ENCODE peak calls at places on chromosomes 3 and 15, in seven cellular contexts. C, H, L, R, A, Z and V are unnamed samples.

GRCh38 chr3:170709046-170709445 is 123.2 kb upstream of the SLC7A14 start:
- DNase-seq in C (no peak), H (no peak), L (no peak), R (peak; percentile 35), A (peak; percentile 95), Z (peak; percentile 67), V (no peak)

GRCh38 chr15:78050851-78051250 is 26.7 kb downstream of the TBC1D2B start:
- DNase-seq in C (no peak), H (no peak), L (no peak), R (no peak), A (no peak), Z (no peak), V (no peak)

GRCh38 chr15:65901336-65901735 is 32.0 kb downstream of the RAB11A start:
- DNase-seq in C (no peak), H (no peak), L (no peak), R (no peak), A (no peak), Z (no peak), V (no peak)

GRCh38 chr3:120741837-120742197 is 499 bp downstream of the RABL3 start:
- DNase-seq in C (no peak), H (no peak), L (no peak), R (no peak), A (no peak), Z (no peak), V (no peak)

GRCh38 chr3:15284121-15284889 is 48.1 kb downstream of the SH3BP5 start:
- DNase-seq in C (no peak), H (no peak), L (peak; percentile 76), R (peak; percentile 53), A (no peak), Z (no peak), V (no peak)

GRCh38 chr3:125478321-125478720 is 41.7 kb downstream of the SNX4 start:
- DNase-seq in C (no peak), H (no peak), L (no peak), R (no peak), A (peak; percentile 27), Z (no peak), V (no peak)

GRCh38 chr3:146026547-146026946 is 134.4 kb downstream of the PLOD2 start:
- DNase-seq in C (no peak), H (no peak), L (no peak), R (peak; percentile 26), A (no peak), Z (no peak), V (no peak)

GRCh38 chr3:171461087-171461917 is 1.1 kb upstream of the TNIK start:
- DNase-seq in C (peak; percentile 48), H (peak; percentile 51), L (no peak), R (peak; percentile 70), A (no peak), Z (no peak), V (no peak)

GRCh38 chr15:70219256-70219919 is 121.7 kb upstream of the TLE3 start:
- DNase-seq in C (no peak), H (no peak), L (no peak), R (no peak), A (no peak), Z (no peak), V (no peak)

GRCh38 chr15:98727115-98728040 is 79.0 kb downstream of the IGF1R start:
- DNase-seq in C (peak; percentile 93), H (peak; percentile 72), L (peak; percentile 95), R (peak; percentile 95), A (peak; percentile 83), Z (peak; percentile 65), V (no peak)

GRCh38 chr3:71926242-71926560 is 141.3 kb upstream of the PROK2 start:
- DNase-seq in C (no peak), H (peak; percentile 22), L (no peak), R (peak; percentile 74), A (no peak), Z (no peak), V (no peak)

GRCh38 chr15:78662028-78662427 is 21.0 kb upstream of the CHRNB4 start:
- DNase-seq in C (no peak), H (no peak), L (no peak), R (no peak), A (no peak), Z (no peak), V (peak; percentile 70)

GRCh38 chr3:197505796-197506553 is 49.8 kb downstream of the BDH1 start:
- DNase-seq in C (no peak), H (no peak), L (no peak), R (no peak), A (no peak), Z (no peak), V (no peak)

GRCh38 chr3:173902401-173902800 is 504.9 kb downstream of the NLGN1 start:
- DNase-seq in C (no peak), H (no peak), L (no peak), R (peak; percentile 47), A (no peak), Z (no peak), V (no peak)

GRCh38 chr3:10950476-10951294 is 41.9 kb upstream of the SLC6A1 start:
- DNase-seq in C (peak; percentile 21), H (peak; percentile 57), L (no peak), R (peak; percentile 67), A (peak; percentile 6), Z (no peak), V (no peak)

GRCh38 chr3:57956119-57956832 is 51.9 kb upstream of the FLNB start:
- DNase-seq in C (peak; percentile 84), H (no peak), L (no peak), R (peak; percentile 91), A (peak; percentile 85), Z (peak; percentile 85), V (no peak)

GRCh38 chr3:64473476-64473875 is 214.3 kb downstream of the ADAMTS9 start:
- DNase-seq in C (no peak), H (no peak), L (no peak), R (no peak), A (no peak), Z (no peak), V (no peak)

GRCh38 chr3:180093535-180093934 is 56.8 kb upstream of the PEX5L start:
- DNase-seq in C (no peak), H (no peak), L (no peak), R (peak; percentile 23), A (no peak), Z (no peak), V (no peak)

GRCh38 chr15:61750271-61751084 is 309.8 kb downstream of the VPS13C start:
- DNase-seq in C (no peak), H (no peak), L (no peak), R (peak; percentile 85), A (no peak), Z (no peak), V (no peak)